ENCODE peak calls at places on chromosomes 13 and 19, in five cellular contexts. Y is fibroblast of lung, K is neural progenitor cell, D is neuronal stem cell, A is PC-3. V is an unnamed sample.

GRCh38 chr13:110391273-110391672 is 84.2 kb downstream of the COL4A2 start:
- DNase-seq in A (peak; percentile 16), D (no peak), K (no peak), Y (peak; percentile 81), V (no peak)

GRCh38 chr13:100734194-100734720 is 59.7 kb upstream of the TMTC4 start:
- DNase-seq in K (no peak), Y (no peak), D (no peak), A (peak; percentile 43), V (no peak)

GRCh38 chr13:26026211-26026610 is 25.6 kb downstream of the SHISA2 start:
- DNase-seq in K (no peak), A (no peak), Y (no peak), D (no peak), V (no peak)

GRCh38 chr19:28731113-28731512 is 481.8 kb downstream of the UQCRFS1 start:
- DNase-seq in A (no peak), K (no peak), D (no peak), Y (no peak), V (no peak)

GRCh38 chr13:59532405-59532804 is 631.3 kb downstream of the DIAPH3 start:
- DNase-seq in A (peak; percentile 52), D (no peak), K (no peak), Y (peak; percentile 42), V (no peak)

GRCh38 chr19:805161-805561 is 7.9 kb downstream of the PTBP1 start:
- DNase-seq in A (no peak), Y (no peak), K (no peak), D (no peak), V (no peak)

GRCh38 chr13:21596722-21597121 is 7.2 kb downstream of the MICU2 start:
- DNase-seq in Y (no peak), D (no peak), K (no peak), A (no peak), V (no peak)

GRCh38 chr19:16886305-16886880 is 2.4 kb upstream of the F2RL3 start:
- DNase-seq in D (no peak), K (no peak), Y (peak; percentile 36), A (peak; percentile 54), V (no peak)

GRCh38 chr19:38303517-38304351 is at the start of gene C19orf33:
- DNase-seq in Y (peak; percentile 44), D (no peak), A (peak; percentile 88), K (no peak), V (no peak)

GRCh38 chr19:38304866-38305429 is 897 bp downstream of the C19orf33 start:
- DNase-seq in K (peak; percentile 96), A (peak; percentile 95), D (peak; percentile 82), Y (peak; percentile 36), V (no peak)

GRCh38 chr19:7544626-7545025 is 9.1 kb downstream of the PNPLA6 start:
- DNase-seq in A (no peak), D (no peak), Y (no peak), K (no peak), V (no peak)

GRCh38 chr13:46621133-46621532 is 68.2 kb downstream of the LRCH1 start:
- DNase-seq in K (no peak), A (no peak), D (no peak), Y (no peak), V (no peak)

GRCh38 chr13:19601749-19602725 is 31.4 kb upstream of the MPHOSPH8 start:
- DNase-seq in Y (peak; percentile 54), D (peak; percentile 40), K (peak; percentile 77), A (peak; percentile 72), V (no peak)

GRCh38 chr13:49220856-49221614 is 897 bp downstream of the MLNR start:
- DNase-seq in K (peak; percentile 61), A (no peak), Y (peak; percentile 16), D (no peak), V (no peak)

GRCh38 chr13:74978596-74978995 is 503.4 kb downstream of the TBC1D4 start:
- DNase-seq in A (no peak), Y (no peak), D (no peak), K (no peak), V (no peak)

GRCh38 chr19:870963-871401 is 11.5 kb downstream of the CFD start:
- DNase-seq in Y (peak; percentile 63), K (no peak), D (no peak), A (no peak), V (no peak)

GRCh38 chr19:13172335-13173128 is 22.3 kb downstream of the IER2 start:
- DNase-seq in K (no peak), A (peak; percentile 98), D (no peak), Y (peak; percentile 87), V (no peak)

GRCh38 chr19:21166436-21166835 is 24.6 kb downstream of the ZNF431 start:
- DNase-seq in K (no peak), A (no peak), Y (no peak), D (no peak), V (no peak)

GRCh38 chr13:62482351-62482750 is 1066.7 kb upstream of the PCDH20 start:
- DNase-seq in Y (peak; percentile 18), A (peak; percentile 15), K (no peak), D (no peak), V (no peak)

GRCh38 chr13:39484506-39485313 is 118.3 kb downstream of the LHFPL6 start:
- DNase-seq in K (no peak), D (no peak), Y (peak; percentile 84), A (peak; percentile 59), V (no peak)

GRCh38 chr13:90686438-90686837 is 661.0 kb upstream of the MIR17HG start:
- DNase-seq in Y (peak; percentile 92), K (no peak), D (no peak), A (peak; percentile 53), V (no peak)

GRCh38 chr19:42394751-42395150 is 4.7 kb upstream of the CNFN start:
- DNase-seq in A (no peak), K (no peak), Y (no peak), D (no peak), V (no peak)

GRCh38 chr13:64397699-64398098 is 2832.4 kb downstream of the PCDH9 start:
- DNase-seq in A (peak; percentile 18), Y (peak; percentile 12), D (no peak), K (no peak), V (no peak)

GRCh38 chr19:2180881-2181617 is 17.3 kb downstream of the DOT1L start:
- DNase-seq in D (no peak), Y (no peak), A (no peak), K (no peak), V (no peak)

GRCh38 chr19:58033741-58034475 is at the start of gene ZSCAN1:
- DNase-seq in K (peak; percentile 99), Y (peak; percentile 79), A (no peak), D (peak; percentile 94), V (no peak)

GRCh38 chr13:80149757-80150156 is 191.2 kb downstream of the SPRY2 start:
- DNase-seq in Y (no peak), K (no peak), D (no peak), A (no peak), V (no peak)

GRCh38 chr13:86870388-86870966 is 800.7 kb upstream of the SLITRK5 start:
- DNase-seq in D (no peak), Y (no peak), A (peak; percentile 38), K (peak; percentile 11), V (peak; percentile 26)

GRCh38 chr13:93296584-93296983 is 70.0 kb downstream of the GPC6 start:
- DNase-seq in D (no peak), Y (no peak), K (no peak), A (no peak), V (no peak)

GRCh38 chr13:86409466-86410241 is 610.4 kb upstream of the SLITRK6 start:
- DNase-seq in Y (no peak), K (no peak), D (no peak), A (no peak), V (no peak)

GRCh38 chr13:29284726-29285125 is 310.8 kb downstream of the SLC7A1 start:
- DNase-seq in K (no peak), Y (no peak), A (no peak), D (no peak), V (no peak)

GRCh38 chr19:41848666-41849065 is 3.8 kb downstream of the DMRTC2 start:
- DNase-seq in A (no peak), D (no peak), K (no peak), Y (no peak), V (no peak)

DNA sequence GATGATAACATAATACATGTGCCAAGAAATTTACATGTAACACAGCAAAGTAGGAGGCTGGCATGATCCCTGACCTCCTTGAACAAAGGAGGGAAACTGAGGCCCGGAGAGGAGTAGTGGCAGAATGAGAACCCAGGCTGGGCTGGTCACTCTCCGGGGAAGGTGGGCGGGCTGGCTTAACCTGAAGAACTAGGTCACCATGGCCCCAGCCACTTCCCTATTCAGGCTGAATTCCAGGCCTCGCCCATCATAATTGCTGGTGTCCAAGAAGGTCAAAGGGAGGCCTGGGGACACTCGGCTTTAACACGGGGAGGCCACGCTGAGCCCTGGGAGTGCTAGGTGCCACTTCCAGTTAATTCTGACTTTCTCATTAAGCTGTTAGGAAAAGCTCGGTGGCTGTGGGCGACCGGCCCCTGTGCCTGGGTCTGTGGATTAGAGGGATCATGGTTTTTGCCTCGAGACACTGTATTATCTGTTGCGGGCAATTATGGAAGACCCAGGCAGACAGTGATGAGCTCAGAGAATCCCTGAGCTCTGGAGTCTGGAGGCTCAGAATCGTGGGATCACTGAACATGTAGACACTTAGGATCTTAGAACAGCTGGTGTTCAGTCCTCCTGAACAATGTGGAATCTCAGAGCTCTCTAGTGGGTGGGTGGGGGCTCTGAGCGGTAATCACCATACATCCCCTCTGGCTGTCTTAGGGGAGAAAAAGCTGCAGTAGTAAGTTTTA is 5.0 kb upstream of the TINCR start:
- DNase-seq in A (peak; percentile 53), D (no peak), K (no peak), Y (no peak), V (no peak)
- H3K9ac ChIP-seq in A (no peak overlapping the region), D (no peak overlapping the region), K (no peak overlapping the region), Y (no peak overlapping the region), V (no peak overlapping the region)

GRCh38 chr13:106497079-106497478 is 38.4 kb downstream of the EFNB2 start:
- DNase-seq in K (no peak), D (no peak), Y (no peak), A (no peak), V (no peak)
- H3K27ac ChIP-seq in K (no peak overlapping the region), D (no peak overlapping the region), Y (no peak overlapping the region), A (no peak overlapping the region), V (no peak overlapping the region)

DNA sequence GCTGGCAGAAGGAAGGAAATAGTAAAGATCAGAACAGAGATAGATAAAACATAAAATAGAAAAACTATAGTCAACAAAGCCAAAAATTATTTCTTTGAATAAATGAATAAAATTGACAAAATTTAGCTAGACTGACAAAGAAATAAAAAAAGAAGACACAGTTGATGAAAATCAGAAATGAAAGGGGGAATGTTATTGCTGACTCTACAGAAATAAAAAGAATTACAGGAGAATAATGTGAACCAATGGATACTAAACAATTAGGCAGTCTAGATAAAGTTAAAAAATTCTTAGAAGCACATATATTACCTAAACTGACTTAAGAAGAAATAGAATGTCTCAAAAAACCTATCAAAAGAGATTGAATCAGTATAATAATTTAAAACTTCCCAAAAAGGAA is 933.8 kb downstream of the PCDH9 start:
- DNase-seq in D (no peak), Y (no peak), K (no peak), A (no peak), V (no peak)
- H3K9ac ChIP-seq in D (no peak overlapping the region), Y (no peak overlapping the region), K (no peak overlapping the region), A (no peak overlapping the region), V (no peak overlapping the region)

GRCh38 chr19:46994141-46994686 is 25.4 kb upstream of the NPAS1 start:
- DNase-seq in A (no peak), K (no peak), Y (no peak), D (no peak), V (no peak)

GRCh38 chr19:46992699-46993535 is 26.7 kb upstream of the NPAS1 start:
- DNase-seq in K (no peak), A (no peak), Y (no peak), D (no peak), V (no peak)

GRCh38 chr19:46988614-46989230 is 30.9 kb upstream of the NPAS1 start:
- DNase-seq in K (no peak), D (no peak), Y (no peak), A (no peak), V (no peak)

GRCh38 chr19:46993622-46994021 is 26.0 kb upstream of the NPAS1 start:
- DNase-seq in K (no peak), D (no peak), Y (no peak), A (no peak), V (no peak)

GRCh38 chr19:46990998-46991676 is 28.5 kb upstream of the NPAS1 start:
- DNase-seq in A (peak; percentile 78), K (peak; percentile 93), D (peak; percentile 76), Y (peak; percentile 70), V (peak; percentile 80)
- H3K27ac ChIP-seq in A (peak overlapping the region; percentile 26), K (peak overlapping the region; percentile 8), D (peak overlapping the region; percentile 17), Y (peak overlapping the region; percentile 6), V (peak overlapping the region; percentile 79)